ENCODE peak calls at places on chromosome 3, in five cellular contexts. One of them, this sample, is unnamed.

GRCh38 chr3:7340795-7341194 is 479.9 kb downstream of the GRM7 start:
- DNase-seq in esophagus squamous epithelium: no peak
- DNase-seq in stomach: no peak
- DNase-seq in suprapubic skin: no peak
- DNase-seq in ovary: no peak
- DNase-seq in this sample: no peak

GRCh38 chr3:53824795-53825194 is 21.4 kb downstream of the CHDH start:
- DNase-seq in stomach: peak; percentile 9
- DNase-seq in ovary: no peak
- DNase-seq in suprapubic skin: peak; percentile 23
- DNase-seq in esophagus squamous epithelium: no peak
- DNase-seq in this sample: no peak

GRCh38 chr3:149576071-149576564 is 81.7 kb downstream of the WWTR1 start:
- DNase-seq in esophagus squamous epithelium: no peak
- DNase-seq in suprapubic skin: no peak
- DNase-seq in stomach: no peak
- DNase-seq in ovary: peak; percentile 36
- DNase-seq in this sample: no peak

GRCh38 chr3:21672303-21672702 is 78.7 kb downstream of the ZNF385D start:
- DNase-seq in esophagus squamous epithelium: no peak
- DNase-seq in stomach: no peak
- DNase-seq in suprapubic skin: no peak
- DNase-seq in ovary: no peak
- DNase-seq in this sample: no peak

GRCh38 chr3:52827866-52828376 is 2.6 kb downstream of the ITIH4 start:
- DNase-seq in ovary: no peak
- DNase-seq in esophagus squamous epithelium: no peak
- DNase-seq in stomach: peak; percentile 33
- DNase-seq in suprapubic skin: no peak
- DNase-seq in this sample: no peak

GRCh38 chr3:182921665-182922355 is 58.5 kb downstream of the DCUN1D1 start:
- DNase-seq in stomach: no peak
- DNase-seq in ovary: no peak
- DNase-seq in suprapubic skin: no peak
- DNase-seq in esophagus squamous epithelium: no peak
- DNase-seq in this sample: no peak

GRCh38 chr3:196227629-196228493 is 11.5 kb downstream of the SLC51A start:
- DNase-seq in ovary: peak; percentile 81
- DNase-seq in esophagus squamous epithelium: no peak
- DNase-seq in stomach: no peak
- DNase-seq in suprapubic skin: no peak
- DNase-seq in this sample: no peak

GRCh38 chr3:143134446-143134845 is 14.9 kb downstream of the CHST2 start:
- DNase-seq in suprapubic skin: no peak
- DNase-seq in stomach: no peak
- DNase-seq in ovary: no peak
- DNase-seq in esophagus squamous epithelium: no peak
- DNase-seq in this sample: no peak

GRCh38 chr3:71503525-71504249 is 79.8 kb downstream of the FOXP1 start:
- DNase-seq in suprapubic skin: no peak
- DNase-seq in esophagus squamous epithelium: no peak
- DNase-seq in ovary: no peak
- DNase-seq in stomach: no peak
- DNase-seq in this sample: no peak

GRCh38 chr3:133799794-133800585 is 5.6 kb upstream of the SRPRB start:
- DNase-seq in stomach: no peak
- DNase-seq in esophagus squamous epithelium: no peak
- DNase-seq in suprapubic skin: no peak
- DNase-seq in ovary: no peak
- DNase-seq in this sample: no peak

GRCh38 chr3:38227989-38228388 is 37.6 kb upstream of the SLC22A13 start:
- DNase-seq in esophagus squamous epithelium: no peak
- DNase-seq in suprapubic skin: no peak
- DNase-seq in stomach: no peak
- DNase-seq in ovary: no peak
- DNase-seq in this sample: no peak

GRCh38 chr3:139514741-139515140 is 24.8 kb downstream of the RBP1 start:
- DNase-seq in stomach: no peak
- DNase-seq in ovary: no peak
- DNase-seq in esophagus squamous epithelium: no peak
- DNase-seq in suprapubic skin: peak; percentile 67
- DNase-seq in this sample: peak; percentile 3

GRCh38 chr3:23832523-23832922 is 26.8 kb downstream of the UBE2E1 start:
- DNase-seq in ovary: no peak
- DNase-seq in stomach: no peak
- DNase-seq in esophagus squamous epithelium: no peak
- DNase-seq in suprapubic skin: no peak
- DNase-seq in this sample: no peak

GRCh38 chr3:16056210-16056607 is 118.3 kb upstream of the GALNT15 start:
- DNase-seq in esophagus squamous epithelium: no peak
- DNase-seq in suprapubic skin: no peak
- DNase-seq in ovary: peak; percentile 23
- DNase-seq in stomach: no peak
- DNase-seq in this sample: no peak

GRCh38 chr3:89098964-89099585 is 8.3 kb upstream of the EPHA3 start:
- DNase-seq in stomach: peak; percentile 49
- DNase-seq in ovary: no peak
- DNase-seq in esophagus squamous epithelium: no peak
- DNase-seq in suprapubic skin: no peak
- DNase-seq in this sample: no peak

DNA sequence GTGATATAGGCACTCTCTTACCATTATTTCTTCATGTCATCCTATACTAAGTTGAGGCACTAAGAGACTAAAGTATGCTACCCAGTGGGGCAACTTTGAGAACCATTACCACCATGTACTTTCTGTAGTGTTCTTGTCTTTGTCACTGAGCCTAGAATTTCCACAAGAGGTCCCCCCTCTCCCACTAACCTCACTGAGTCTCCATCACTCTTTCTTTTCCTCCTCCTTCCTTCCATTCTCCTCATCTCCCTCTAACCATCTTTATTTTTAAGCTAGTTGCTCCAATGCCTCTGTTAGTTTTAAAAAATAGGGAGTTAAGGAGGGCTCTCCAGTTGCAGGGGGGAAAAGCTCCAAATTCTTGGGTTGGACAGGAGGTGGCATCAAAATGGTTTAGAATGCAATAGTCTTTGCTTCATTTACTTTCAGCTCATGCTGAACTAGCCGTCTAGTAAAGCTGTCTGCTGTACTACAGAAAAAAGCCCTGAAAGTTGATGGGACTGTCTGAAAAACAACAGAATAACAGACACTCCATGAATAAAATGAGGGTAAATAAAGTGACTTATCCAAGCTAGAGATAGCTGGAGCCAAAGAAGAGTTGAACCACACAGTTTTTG is 85.1 kb upstream of the MYRIP start:
- DNase-seq in esophagus squamous epithelium: no peak
- DNase-seq in ovary: no peak
- DNase-seq in stomach: no peak
- DNase-seq in suprapubic skin: no peak
- DNase-seq in this sample: no peak
- TF ChIP-seq CTCF in esophagus squamous epithelium: no peak
- TF ChIP-seq CTCF in ovary: no peak
- TF ChIP-seq CTCF in stomach: no peak
- TF ChIP-seq CTCF in suprapubic skin: peak; percentile 12
- TF ChIP-seq CTCF in this sample: peak; percentile 12

GRCh38 chr3:111859061-111859973 is at the start of gene PHLDB2:
- DNase-seq in esophagus squamous epithelium: no peak
- DNase-seq in stomach: peak; percentile 45
- DNase-seq in ovary: peak; percentile 72
- DNase-seq in suprapubic skin: peak; percentile 90
- DNase-seq in this sample: peak; percentile 94
- TF ChIP-seq POLR2A in esophagus squamous epithelium: peak; percentile 29
- TF ChIP-seq POLR2A in stomach: no peak
- TF ChIP-seq POLR2A in ovary: peak; percentile 7
- TF ChIP-seq POLR2A in suprapubic skin: peak; percentile 29
- TF ChIP-seq POLR2A in this sample: peak; percentile 27

DNA sequence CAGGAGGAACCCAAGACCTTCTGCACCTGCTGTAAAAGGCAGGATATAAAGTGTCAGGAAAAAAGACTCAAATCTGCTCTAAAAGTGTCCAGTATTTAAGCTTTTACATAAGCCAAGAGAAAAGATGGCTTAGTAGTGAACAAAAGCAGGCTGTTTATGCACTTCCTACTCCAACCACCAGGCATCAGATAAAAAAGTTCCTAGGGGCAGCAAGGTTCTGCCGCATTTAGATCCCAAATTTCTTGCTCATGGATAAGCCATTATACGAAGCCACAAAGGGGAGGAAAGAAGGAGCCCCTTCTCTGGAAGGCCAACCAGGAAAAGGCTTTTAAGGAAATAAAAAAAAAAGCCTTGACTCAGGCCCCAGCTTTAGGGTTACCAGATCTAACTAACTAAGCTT is 10.6 kb upstream of the SLC9C1 start:
- DNase-seq in stomach: no peak
- DNase-seq in ovary: no peak
- DNase-seq in suprapubic skin: no peak
- DNase-seq in esophagus squamous epithelium: no peak
- DNase-seq in this sample: no peak
- TF ChIP-seq CTCF in stomach: no peak
- TF ChIP-seq CTCF in ovary: no peak
- TF ChIP-seq CTCF in suprapubic skin: no peak
- TF ChIP-seq CTCF in esophagus squamous epithelium: no peak
- TF ChIP-seq CTCF in this sample: no peak

GRCh38 chr3:46520531-46520930 is 22.8 kb downstream of the RTP3 start:
- DNase-seq in esophagus squamous epithelium: no peak
- DNase-seq in suprapubic skin: no peak
- DNase-seq in stomach: no peak
- DNase-seq in ovary: no peak
- DNase-seq in this sample: no peak
- TF ChIP-seq POLR2A in esophagus squamous epithelium: no peak
- TF ChIP-seq POLR2A in suprapubic skin: no peak
- TF ChIP-seq POLR2A in stomach: no peak
- TF ChIP-seq POLR2A in ovary: no peak
- TF ChIP-seq POLR2A in this sample: no peak

GRCh38 chr3:185648396-185648795 is 62.3 kb downstream of the SENP2 start:
- DNase-seq in ovary: no peak
- DNase-seq in suprapubic skin: peak; percentile 53
- DNase-seq in esophagus squamous epithelium: no peak
- DNase-seq in stomach: no peak
- DNase-seq in this sample: no peak

GRCh38 chr3:185649414-185649813 is 63.3 kb downstream of the SENP2 start:
- DNase-seq in suprapubic skin: peak; percentile 61
- DNase-seq in stomach: no peak
- DNase-seq in esophagus squamous epithelium: no peak
- DNase-seq in ovary: no peak
- DNase-seq in this sample: peak; percentile 43

GRCh38 chr3:185653949-185654757 is 68.1 kb downstream of the SENP2 start:
- DNase-seq in esophagus squamous epithelium: no peak
- DNase-seq in ovary: no peak
- DNase-seq in stomach: no peak
- DNase-seq in suprapubic skin: no peak
- DNase-seq in this sample: peak; percentile 83

GRCh38 chr3:185654758-185655145 is 68.7 kb downstream of the SENP2 start:
- DNase-seq in suprapubic skin: no peak
- DNase-seq in esophagus squamous epithelium: no peak
- DNase-seq in ovary: no peak
- DNase-seq in stomach: no peak
- DNase-seq in this sample: no peak

GRCh38 chr3:185651971-185652370 is 65.9 kb downstream of the SENP2 start:
- DNase-seq in stomach: no peak
- DNase-seq in esophagus squamous epithelium: no peak
- DNase-seq in ovary: no peak
- DNase-seq in suprapubic skin: peak; percentile 43
- DNase-seq in this sample: peak; percentile 76
- TF ChIP-seq CTCF in stomach: no peak
- TF ChIP-seq CTCF in esophagus squamous epithelium: no peak
- TF ChIP-seq CTCF in ovary: no peak
- TF ChIP-seq CTCF in suprapubic skin: no peak
- TF ChIP-seq CTCF in this sample: no peak

GRCh38 chr3:49022751-49023171 is 840 bp downstream of the NDUFAF3 start:
- DNase-seq in suprapubic skin: no peak
- DNase-seq in ovary: no peak
- DNase-seq in esophagus squamous epithelium: no peak
- DNase-seq in stomach: no peak
- DNase-seq in this sample: no peak
- TF ChIP-seq POLR2A in suprapubic skin: no peak
- TF ChIP-seq POLR2A in ovary: no peak
- TF ChIP-seq POLR2A in esophagus squamous epithelium: no peak
- TF ChIP-seq POLR2A in stomach: no peak
- TF ChIP-seq POLR2A in this sample: no peak